ENCODE peak calls at places on chromosomes 7 and 10, in six cellular contexts. Y is IMR-90, X is HepG2, G is HCT116, M is trophoblast cell, J is GM23248. Z is an unnamed sample. For H3K36me3, the result is how much of the 10 kb centered on the place peaks cover.

GRCh38 chr10:133127291-133128125 is 32.5 kb upstream of the KNDC1 start:
- DNase-seq in M (no peak), G (peak), X (no peak), Y (no peak), J (peak), Z (peak)

GRCh38 chr7:134828361-134828760 is 48.9 kb downstream of the CALD1 start:
- DNase-seq in Y (peak), J (peak), G (no peak), X (no peak), M (no peak), Z (no peak)

GRCh38 chr7:6375346-6376101 is 72.2 kb downstream of the DAGLB start:
- DNase-seq in M (peak), Y (peak), G (no peak), X (no peak), J (peak), Z (peak)

GRCh38 chr7:108000875-108001758 is 1.8 kb downstream of the LAMB1 start:
- DNase-seq in X (no peak), Y (peak), G (no peak), J (peak), M (peak), Z (no peak)

GRCh38 chr7:28239823-28240204 is 59.2 kb upstream of the JAZF1 start:
- DNase-seq in X (no peak), Y (no peak), M (no peak), G (no peak), J (no peak), Z (no peak)

GRCh38 chr7:133570321-133570720 is 317.4 kb downstream of the EXOC4 start:
- DNase-seq in Y (peak), M (no peak), X (no peak), G (no peak), J (no peak), Z (peak)

GRCh38 chr10:6431186-6431585 is 148.9 kb downstream of the PRKCQ start:
- DNase-seq in X (no peak), Y (no peak), J (no peak), G (no peak), M (no peak), Z (no peak)

GRCh38 chr10:116521424-116522305 is 24.1 kb upstream of the PNLIP start:
- DNase-seq in M (peak), J (peak), X (peak), Y (peak), G (peak), Z (peak)

GRCh38 chr7:74365320-74366022 is 76.3 kb downstream of the CLIP2 start:
- DNase-seq in X (peak), G (peak), Y (peak), M (peak), J (peak), Z (no peak)

GRCh38 chr7:69620650-69621049 is 22.4 kb downstream of the AUTS2 start:
- DNase-seq in X (no peak), G (no peak), M (no peak), Y (no peak), J (no peak), Z (no peak)

GRCh38 chr10:78913219-78914059 is 155.3 kb upstream of the ZMIZ1 start:
- DNase-seq in J (no peak), M (no peak), X (peak), Y (no peak), G (no peak), Z (no peak)

GRCh38 chr7:139591550-139592195 is 68.2 kb downstream of the CLEC2L start:
- DNase-seq in J (no peak), G (no peak), M (no peak), Y (no peak), X (no peak), Z (no peak)

GRCh38 chr7:49894543-49894942 is 121.1 kb downstream of the VWC2 start:
- DNase-seq in J (no peak), M (no peak), X (no peak), Y (no peak), G (no peak), Z (no peak)

GRCh38 chr7:33982425-33982786 is 77.1 kb downstream of the BMPER start:
- DNase-seq in G (peak), Y (peak), X (no peak), J (peak), M (peak), Z (no peak)

GRCh38 chr7:121873795-121874194 is 834 bp downstream of the PTPRZ1 start:
- DNase-seq in X (no peak), Y (no peak), G (no peak), M (no peak), J (peak), Z (no peak)

GRCh38 chr7:5553298-5553877 is 129.8 kb upstream of the TNRC18 start:
- DNase-seq in M (peak), Y (no peak), X (no peak), G (no peak), J (peak), Z (no peak)

GRCh38 chr7:96327429-96327828 is 5.5 kb upstream of the SLC25A13 start:
- DNase-seq in G (no peak), M (no peak), X (peak), Y (no peak), J (no peak), Z (no peak)

GRCh38 chr7:34107306-34107705 is 202.0 kb downstream of the BMPER start:
- DNase-seq in G (no peak), M (no peak), J (peak), Y (peak), X (no peak), Z (no peak)

GRCh38 chr10:24249829-24250415 is 41.0 kb downstream of the KIAA1217 start:
- DNase-seq in M (peak), Y (no peak), G (no peak), X (no peak), J (no peak), Z (no peak)

GRCh38 chr7:130903358-130903974 is 169.5 kb upstream of the KLF14 start:
- DNase-seq in J (peak), X (no peak), G (no peak), M (peak), Y (peak), Z (no peak)

DNA sequence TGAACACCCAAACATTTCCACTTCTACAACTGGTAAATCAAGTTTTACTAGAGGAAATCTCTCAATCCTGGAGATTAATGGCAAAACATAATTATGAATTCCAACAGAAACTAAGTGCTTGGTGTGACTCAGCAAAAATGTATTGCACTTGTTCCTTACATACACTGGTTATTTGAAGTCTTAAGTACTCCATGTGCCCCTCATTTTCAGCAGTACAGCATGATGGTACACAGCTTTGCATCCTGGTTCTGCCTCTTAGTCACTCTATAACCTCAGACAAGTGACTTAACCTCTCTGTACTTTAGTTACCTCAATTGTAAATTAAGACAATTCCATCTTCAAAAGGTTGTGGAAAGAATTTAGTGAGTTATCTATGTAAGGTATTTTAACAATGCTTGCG is 12.9 kb downstream of the SLC16A12 start:
- DNase-seq in Y (peak), M (peak), X (no peak), J (peak), G (no peak), Z (no peak)
- H3K9ac ChIP-seq in Y (no peak), M (no peak), X (no peak), J (no peak), G (no peak), Z (no peak)

GRCh38 chr7:116525913-116526857 is 1.3 kb downstream of the CAV1 start:
- DNase-seq in Y (peak), G (no peak), X (no peak), M (peak), J (peak), Z (no peak)
- H2AFZ ChIP-seq in Y (peak), G (no peak), X (no peak), M (peak), J (peak), Z (no peak)

GRCh38 chr10:13795653-13796555 is 209.1 kb downstream of the PRPF18 start:
- DNase-seq in G (no peak), M (no peak), Y (no peak), J (no peak), X (no peak), Z (peak)
- H3K36me3 ChIP-seq in G (under half), M (under half), Y (under half), J (under half), X (under half), Z (under half)

DNA sequence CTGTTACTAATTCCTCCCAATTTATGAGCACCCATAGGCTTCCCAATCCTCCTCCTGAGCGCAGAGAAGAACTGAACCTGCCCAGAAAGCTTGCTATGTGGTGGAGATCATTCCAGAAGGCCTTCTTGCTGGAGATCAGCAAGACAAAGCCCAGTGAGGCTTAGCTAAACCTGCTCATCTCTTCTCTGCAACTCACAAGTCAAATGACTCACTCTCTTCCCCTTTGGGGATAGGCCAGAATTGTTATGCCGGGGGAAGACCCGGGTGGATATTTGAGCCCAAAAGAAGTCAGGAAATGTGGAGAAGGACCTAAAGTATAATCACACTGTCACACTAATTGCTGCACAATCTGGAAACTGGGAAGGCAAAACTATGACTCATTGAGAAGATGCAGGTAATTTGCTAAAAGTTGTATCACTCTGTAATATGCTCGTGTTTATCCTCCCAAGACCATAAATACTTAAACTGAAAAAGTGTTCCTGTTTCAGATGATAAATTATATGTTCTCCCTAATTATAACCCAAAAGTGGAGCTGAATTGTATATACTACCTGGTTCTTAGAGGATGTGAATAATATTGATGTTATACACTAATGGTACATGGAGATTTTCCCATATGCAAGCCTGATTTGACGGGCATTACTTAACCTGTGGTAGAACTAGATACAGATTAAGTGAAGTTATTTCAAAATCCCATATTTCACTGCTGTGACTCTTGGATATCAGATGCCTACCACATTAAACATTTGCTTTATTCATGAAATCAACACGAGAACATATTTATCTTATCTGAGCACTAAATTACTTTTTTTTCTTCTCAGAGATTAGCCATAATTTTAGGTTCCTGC is 6.4 kb downstream of the NEBL start:
- DNase-seq in Y (no peak), G (no peak), M (peak), X (no peak), J (peak), Z (no peak)
- H3K9ac ChIP-seq in Y (no peak), G (no peak), M (no peak), X (no peak), J (no peak), Z (no peak)

DNA sequence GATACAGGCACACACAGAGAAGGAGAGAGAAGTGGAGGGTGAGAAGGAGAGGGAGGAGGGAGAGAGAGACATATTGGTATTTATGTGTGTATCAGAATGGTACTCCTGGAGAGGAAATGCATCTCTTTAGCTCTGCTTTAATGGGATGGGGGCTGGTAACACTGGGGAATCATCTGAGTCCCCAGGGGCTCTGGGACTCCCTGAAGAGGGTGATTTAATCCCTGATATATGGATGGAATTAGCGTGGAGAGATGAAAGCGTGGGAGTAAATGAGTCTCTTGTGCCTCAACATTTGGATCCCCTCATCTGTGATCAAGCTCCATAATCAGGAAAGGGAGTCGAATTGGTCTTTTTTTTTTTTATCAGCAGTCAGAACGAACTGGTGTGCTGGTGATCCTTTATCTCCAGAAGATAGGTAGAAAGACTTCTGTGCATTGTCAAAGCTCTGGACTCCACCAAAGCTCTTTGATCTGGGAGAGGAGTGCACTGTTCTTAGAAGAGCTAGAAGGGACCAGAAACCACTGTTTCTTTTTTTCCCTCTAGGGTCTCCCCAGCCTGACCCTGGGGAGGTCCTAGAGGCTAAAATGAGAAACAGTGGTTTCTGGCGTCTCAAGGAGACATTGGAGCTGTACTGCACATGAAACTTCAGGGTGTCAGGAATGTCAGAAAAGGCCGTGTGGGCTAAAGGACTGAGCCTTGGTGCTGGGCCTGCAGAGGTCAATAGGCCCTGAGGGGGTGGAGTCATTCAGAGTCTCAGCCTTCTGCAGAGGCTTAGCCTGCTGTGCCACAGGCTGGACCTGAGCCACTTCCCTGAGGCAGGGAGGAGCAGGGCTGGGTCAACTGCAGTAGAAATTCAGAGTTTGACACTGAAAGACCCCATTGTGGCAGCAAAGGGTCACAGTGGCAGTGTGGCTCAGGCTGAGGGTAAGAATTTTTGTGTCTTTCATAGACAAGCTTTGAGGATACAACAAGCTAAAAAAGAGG is 234.4 kb upstream of the SLC26A5 start:
- DNase-seq in G (no peak), X (no peak), M (no peak), Y (no peak), J (no peak), Z (no peak)
- H2AFZ ChIP-seq in G (no peak), X (no peak), M (no peak), Y (peak), J (no peak), Z (no peak)

GRCh38 chr7:245574-246295 is 44.2 kb upstream of the FOXL3 start:
- DNase-seq in Y (no peak), J (no peak), G (no peak), M (no peak), X (no peak), Z (no peak)
- H3K36me3 ChIP-seq in Y (half or more), J (under half), G (under half), M (under half), X (under half), Z (under half)

GRCh38 chr10:70615784-70616511 is 13.4 kb upstream of the PRF1 start:
- DNase-seq in G (no peak), J (no peak), X (no peak), M (no peak), Y (no peak), Z (no peak)
- H3K9ac ChIP-seq in G (no peak), J (no peak), X (no peak), M (no peak), Y (no peak), Z (no peak)

GRCh38 chr7:150307904-150308303 is 15.3 kb upstream of the LRRC61 start:
- DNase-seq in M (no peak), X (no peak), Y (no peak), J (no peak), G (no peak), Z (no peak)
- H2AFZ ChIP-seq in M (no peak), X (no peak), Y (no peak), J (no peak), G (no peak), Z (no peak)

DNA sequence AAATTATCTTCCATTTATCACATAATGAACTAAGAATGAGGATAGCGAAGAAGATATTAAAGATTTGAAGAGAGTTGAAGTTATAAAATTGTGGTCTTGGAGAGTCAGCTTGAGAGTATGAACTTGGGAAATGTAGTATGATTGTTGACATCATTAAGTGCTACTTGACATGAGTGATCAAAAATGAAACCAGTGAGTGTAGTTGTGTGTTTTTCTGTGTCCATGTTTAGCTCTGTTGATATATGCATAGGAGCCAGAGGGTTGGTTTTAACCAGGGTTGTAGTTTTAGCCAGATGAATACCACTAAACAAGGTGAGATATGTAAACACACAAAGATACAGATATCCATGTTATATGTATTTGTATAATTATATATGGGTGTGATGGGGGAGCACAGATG is 6.2 kb downstream of the TMEM106B start:
- DNase-seq in J (no peak), X (no peak), M (no peak), Y (no peak), G (no peak), Z (no peak)
- H3K36me3 ChIP-seq in J (under half), X (under half), M (under half), Y (under half), G (under half), Z (under half)

GRCh38 chr10:97538839-97539238 is 33.7 kb upstream of the ANKRD2 start:
- DNase-seq in Y (no peak), X (no peak), G (no peak), J (peak), M (no peak), Z (no peak)
- H3K9ac ChIP-seq in Y (no peak), X (no peak), G (no peak), J (peak), M (no peak), Z (no peak)